ENCODE peak calls at places on chromosome 12, in five cellular contexts. J is tibial nerve, Y is HCT116, V is esophagus squamous epithelium, R is lung. H is an unnamed sample. For H3K4me1, the result is how much of the 10 kb centered on the place peaks cover.

GRCh38 chr12:50636505-50636904 is 127.4 kb upstream of the ATF1 start:
- DNase-seq in R (no peak), Y (no peak), J (no peak), V (no peak), H (no peak)

GRCh38 chr12:617304-617915 is 45.8 kb downstream of the NINJ2 start:
- DNase-seq in J (no peak), R (peak), Y (no peak), V (no peak), H (no peak)

GRCh38 chr12:70733385-70733784 is 96.2 kb upstream of the PTPRB start:
- DNase-seq in J (no peak), Y (peak), R (no peak), V (no peak), H (peak)

GRCh38 chr12:969821-970220 is 20.3 kb upstream of the RAD52 start:
- DNase-seq in V (no peak), J (no peak), R (no peak), Y (no peak), H (peak)

GRCh38 chr12:28294300-28294699 is 104.0 kb downstream of the CCDC91 start:
- DNase-seq in V (no peak), J (no peak), Y (no peak), R (no peak), H (no peak)

GRCh38 chr12:45049912-45050318 is 984 bp downstream of the DBX2 start:
- DNase-seq in J (no peak), V (no peak), Y (no peak), R (no peak), H (peak)

GRCh38 chr12:79441534-79441933 is 249.2 kb downstream of the PAWR start:
- DNase-seq in R (no peak), J (no peak), Y (no peak), V (no peak), H (no peak)

GRCh38 chr12:40569626-40570179 is 122.5 kb upstream of the CNTN1 start:
- DNase-seq in R (no peak), Y (no peak), J (no peak), V (no peak), H (no peak)

GRCh38 chr12:62862259-62862881 is 72.6 kb downstream of the PPM1H start:
- DNase-seq in J (no peak), V (no peak), Y (no peak), R (no peak), H (peak)

GRCh38 chr12:131007794-131008460 is 54.2 kb downstream of the ADGRD1 start:
- DNase-seq in R (no peak), Y (no peak), V (no peak), J (no peak), H (no peak)

GRCh38 chr12:97568336-97569180 is 106.0 kb downstream of the RMST start:
- DNase-seq in V (no peak), Y (no peak), R (no peak), J (no peak), H (peak)

GRCh38 chr12:59164226-59164625 is 243.9 kb upstream of the LRIG3 start:
- DNase-seq in J (no peak), Y (no peak), V (no peak), R (no peak), H (no peak)

GRCh38 chr12:87363497-87364084 is 665.6 kb downstream of the C12orf50 start:
- DNase-seq in V (no peak), R (no peak), Y (no peak), J (no peak), H (no peak)
- H3K4me1 ChIP-seq in V (under half), R (under half), Y (under half), J (under half), H (under half)

GRCh38 chr12:47940773-47941474 is 22.5 kb upstream of the TMEM106C start:
- DNase-seq in V (no peak), J (no peak), R (no peak), Y (no peak), H (no peak)

GRCh38 chr12:47939009-47939601 is 24.3 kb upstream of the TMEM106C start:
- DNase-seq in R (no peak), V (no peak), Y (no peak), J (no peak), H (no peak)

GRCh38 chr12:47938594-47938993 is 24.8 kb upstream of the TMEM106C start:
- DNase-seq in V (no peak), R (no peak), Y (no peak), J (no peak), H (no peak)

GRCh38 chr12:47935196-47935595 is 28.2 kb upstream of the TMEM106C start:
- DNase-seq in J (no peak), Y (no peak), R (no peak), V (no peak), H (no peak)

DNA sequence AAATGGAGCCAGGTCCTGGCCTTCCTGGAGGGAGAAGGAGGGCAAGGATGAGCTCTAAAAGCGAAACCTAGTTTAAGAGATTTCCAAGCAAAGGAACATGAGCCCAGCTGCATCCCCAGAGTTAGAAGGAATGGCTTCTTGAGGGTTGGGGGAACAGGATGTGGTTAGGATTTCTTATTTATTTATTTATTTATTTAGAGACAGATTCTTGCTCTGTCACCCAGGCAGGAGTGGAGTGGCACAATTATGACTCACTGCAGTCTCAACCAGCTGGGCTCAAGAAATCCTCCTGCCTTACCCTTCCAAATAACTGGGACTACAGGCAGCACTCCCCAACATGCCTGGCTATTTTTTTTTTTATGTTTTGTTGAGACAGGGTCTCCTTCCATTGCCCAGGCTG is 25.3 kb upstream of the TMEM106C start:
- DNase-seq in V (no peak), R (no peak), J (no peak), Y (no peak), H (no peak)
- H3K4me1 ChIP-seq in V (under half), R (under half), J (under half), Y (under half), H (under half)

DNA sequence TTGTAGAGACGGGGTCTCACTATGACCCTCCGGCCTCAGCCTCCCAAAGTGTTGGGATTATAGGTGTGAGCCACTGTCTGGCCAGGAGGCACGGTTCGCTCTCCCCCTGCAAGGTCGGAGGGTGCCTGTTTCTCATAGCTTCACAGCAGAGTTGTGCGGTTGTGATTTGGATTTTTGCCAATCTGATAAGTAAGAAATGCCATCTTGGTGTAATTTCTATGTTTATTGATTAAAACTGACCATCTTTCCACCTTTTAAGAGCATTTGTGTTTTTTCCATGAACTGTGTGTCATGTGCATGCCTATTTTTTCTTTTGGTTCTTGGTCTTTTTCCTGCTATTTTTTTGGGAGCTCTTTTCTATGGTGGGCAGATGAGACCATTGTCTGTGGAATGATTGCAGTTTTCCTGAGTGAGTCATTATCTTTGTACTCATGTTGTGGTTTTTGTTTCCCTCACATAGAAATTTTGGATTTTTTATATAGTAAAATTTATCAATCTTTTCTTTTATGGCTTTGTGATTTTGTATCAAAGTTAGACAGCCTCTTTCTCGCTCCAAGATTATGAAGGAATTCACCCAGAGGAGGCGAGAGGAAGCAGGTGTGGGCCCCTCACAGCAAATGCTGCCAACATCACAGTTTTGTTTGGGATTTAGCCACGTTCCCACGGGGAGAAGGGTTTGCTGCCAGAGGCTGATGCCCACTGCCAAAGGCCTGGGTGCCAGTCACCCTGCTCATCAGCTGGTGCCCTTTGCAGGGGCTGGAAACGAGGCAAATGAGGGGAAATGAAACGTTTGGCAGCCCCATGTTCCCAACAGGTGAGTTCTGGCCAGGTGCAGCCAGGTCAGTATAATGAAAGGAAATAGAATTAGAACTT is 47.2 kb downstream of the RFX4 start:
- DNase-seq in J (no peak), Y (no peak), R (no peak), V (no peak), H (peak)
- H3K4me1 ChIP-seq in J (under half), Y (under half), R (under half), V (under half), H (under half)

GRCh38 chr12:114406326-114407033 is 536 bp upstream of the TBX5 start:
- DNase-seq in R (no peak), Y (no peak), J (no peak), V (no peak), H (no peak)
- H3K4me1 ChIP-seq in R (under half), Y (under half), J (under half), V (under half), H (under half)

GRCh38 chr12:14905269-14906004 is 19.8 kb upstream of the MGP start:
- DNase-seq in R (no peak), V (no peak), J (no peak), Y (no peak), H (no peak)

GRCh38 chr12:14902465-14902864 is 16.8 kb upstream of the MGP start:
- DNase-seq in V (no peak), J (no peak), R (no peak), Y (no peak), H (no peak)

GRCh38 chr12:14906114-14906513 is 20.5 kb upstream of the MGP start:
- DNase-seq in J (no peak), Y (no peak), V (no peak), R (no peak), H (no peak)

GRCh38 chr12:14903386-14904098 is 17.9 kb upstream of the MGP start:
- DNase-seq in R (no peak), J (no peak), V (no peak), Y (no peak), H (no peak)

DNA sequence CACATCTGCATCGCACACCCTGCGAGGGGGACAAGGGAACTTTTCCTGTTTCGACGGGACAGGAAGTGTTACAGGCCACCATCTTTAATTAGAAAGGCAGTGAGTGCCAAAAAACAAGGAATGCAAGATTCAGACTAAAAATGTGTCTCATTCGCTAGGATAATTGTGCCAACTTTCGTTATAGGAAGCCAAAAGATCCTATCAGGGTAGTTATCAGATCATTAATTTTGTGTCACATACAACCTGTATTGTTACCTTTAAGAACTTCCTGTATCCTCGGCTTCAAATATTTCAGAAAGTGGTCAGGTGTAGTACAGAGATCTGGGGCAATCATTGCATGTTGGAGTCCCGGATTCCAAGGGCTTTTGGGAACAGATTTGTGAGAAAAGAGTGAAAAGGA is 19.2 kb upstream of the MGP start:
- DNase-seq in R (no peak), Y (no peak), J (no peak), V (no peak), H (no peak)
- H3K4me1 ChIP-seq in R (under half), Y (under half), J (under half), V (under half), H (under half)

GRCh38 chr12:32457251-32458025 is 58.1 kb downstream of the FGD4 start:
- DNase-seq in J (no peak), R (no peak), Y (no peak), V (no peak), H (no peak)

GRCh38 chr12:32455607-32456063 is 56.3 kb downstream of the FGD4 start:
- DNase-seq in J (no peak), R (no peak), V (no peak), Y (peak), H (peak)

GRCh38 chr12:32451816-32452215 is 52.5 kb downstream of the FGD4 start:
- DNase-seq in R (no peak), Y (no peak), V (no peak), J (no peak), H (no peak)

GRCh38 chr12:32454075-32454474 is 54.7 kb downstream of the FGD4 start:
- DNase-seq in R (no peak), V (no peak), Y (peak), J (no peak), H (peak)

DNA sequence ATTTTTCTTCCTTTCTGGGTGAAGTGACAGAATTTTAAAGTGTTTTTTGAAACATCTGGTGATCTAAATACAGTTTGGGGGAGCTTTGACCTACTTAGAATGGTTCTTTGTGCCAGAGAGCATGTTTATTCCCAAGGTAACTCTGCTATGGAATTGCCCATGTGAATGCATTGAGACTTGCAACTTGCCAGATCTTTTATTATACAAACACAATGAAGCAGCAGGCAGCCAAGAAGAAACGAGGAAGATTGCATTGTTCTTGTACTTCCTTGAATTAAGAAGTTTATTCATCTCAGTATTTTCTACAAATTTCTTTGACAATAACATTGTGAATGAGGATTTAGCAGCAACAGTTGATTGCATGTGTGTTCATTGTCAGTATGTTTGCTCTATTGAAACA is 55.5 kb downstream of the FGD4 start:
- DNase-seq in J (no peak), Y (no peak), R (no peak), V (no peak), H (no peak)
- H3K4me1 ChIP-seq in J (under half), Y (under half), R (under half), V (half or more), H (under half)

GRCh38 chr12:46556820-46557524 is 184.4 kb upstream of the SLC38A2 start:
- DNase-seq in R (no peak), V (no peak), J (no peak), Y (peak), H (peak)
- H3K4me1 ChIP-seq in R (under half), V (half or more), J (under half), Y (half or more), H (half or more)

GRCh38 chr12:110077769-110078168 is 29.4 kb upstream of the C12orf76 start:
- DNase-seq in V (no peak), R (no peak), J (no peak), Y (no peak), H (no peak)
- H3K4me1 ChIP-seq in V (under half), R (under half), J (under half), Y (under half), H (under half)

GRCh38 chr12:53625373-53625945 is 723 bp downstream of the ATF7 start:
- DNase-seq in J (no peak), V (no peak), R (no peak), Y (no peak), H (no peak)

GRCh38 chr12:53624956-53625355 is 1.2 kb downstream of the ATF7 start:
- DNase-seq in R (no peak), J (no peak), V (no peak), Y (no peak), H (no peak)

GRCh38 chr12:53624453-53624852 is 1.7 kb downstream of the ATF7 start:
- DNase-seq in V (no peak), J (no peak), Y (no peak), R (no peak), H (no peak)

GRCh38 chr12:53626702-53627169 is 554 bp upstream of the ATF7 start:
- DNase-seq in Y (no peak), J (no peak), R (no peak), V (no peak), H (no peak)

GRCh38 chr12:53625946-53626701 is at the start of gene ATF7:
- DNase-seq in R (peak), J (peak), V (peak), Y (peak), H (peak)
- H3K4me1 ChIP-seq in R (under half), J (under half), V (half or more), Y (under half), H (under half)